ENCODE peak calls at places on chromosomes 2 and 18, in five cellular contexts. K is DMS79 treated with DMSO at 0.1 percent for 48 hours, I is KG1, V is mucosa of descending colon, A is sigmoid colon. L is an unnamed sample.

GRCh38 chr18:46516555-46516954 is 140.5 kb downstream of the LOXHD1 start:
- DNase-seq in I (no peak), K (no peak), V (no peak), A (no peak), L (no peak)

GRCh38 chr2:105864262-105864661 is 119.5 kb downstream of the NCK2 start:
- DNase-seq in A (no peak), K (no peak), V (no peak), I (no peak), L (no peak)

GRCh38 chr2:64228923-64229322 is 84.7 kb upstream of the PELI1 start:
- DNase-seq in I (no peak), A (no peak), V (no peak), K (no peak), L (no peak)

GRCh38 chr2:138997849-138998517 is 217.8 kb upstream of the NXPH2 start:
- DNase-seq in A (no peak), V (no peak), I (no peak), K (no peak), L (peak)

GRCh38 chr18:24819141-24819890 is 358.9 kb downstream of the HRH4 start:
- DNase-seq in K (no peak), V (no peak), I (no peak), A (no peak), L (no peak)

GRCh38 chr2:216210711-216211131 is 101.6 kb downstream of the XRCC5 start:
- DNase-seq in I (no peak), A (no peak), V (no peak), K (no peak), L (no peak)

GRCh38 chr2:47034973-47035609 is 119.5 kb upstream of the MCFD2 start:
- DNase-seq in V (peak), I (peak), K (no peak), A (peak), L (no peak)

GRCh38 chr18:44896817-44897216 is 216.1 kb downstream of the SETBP1 start:
- DNase-seq in V (no peak), K (peak), I (no peak), A (no peak), L (no peak)

GRCh38 chr2:124153713-124154112 is 128.6 kb downstream of the CNTNAP5 start:
- DNase-seq in K (no peak), I (no peak), V (no peak), A (no peak), L (no peak)